ENCODE peak calls at places on chromosomes 11 and 22, in six cellular contexts. C is stomach, T is H1, Q is HCT116, V is prostate gland, D is sigmoid colon. K is an unnamed sample.
A peak's percentile ranks its signal among the peaks of the same experiment; 100 is the strongest.

GRCh38 chr22:45562537-45563361 is 60.1 kb downstream of the FBLN1 start:
- DNase-seq in T (no peak), Q (no peak), D (no peak), C (no peak), V (no peak), K (no peak)

GRCh38 chr11:80473562-80473961 is 1032.7 kb upstream of the TENM4 start:
- DNase-seq in C (no peak), T (no peak), D (no peak), V (no peak), Q (no peak), K (no peak)

GRCh38 chr11:6621711-6622211 is 2.5 kb upstream of the TPP1 start:
- DNase-seq in Q (no peak), C (no peak), D (no peak), T (no peak), V (no peak), K (no peak)

GRCh38 chr11:119092880-119093665 is 8.4 kb downstream of the HMBS start:
- DNase-seq in D (peak; percentile 59), T (no peak), V (peak; percentile 67), Q (no peak), C (peak; percentile 57), K (no peak)

GRCh38 chr11:1922411-1923113 is 3.1 kb downstream of the TNNT3 start:
- DNase-seq in T (no peak), D (no peak), C (no peak), V (no peak), Q (no peak), K (no peak)

GRCh38 chr11:97325693-97326092 is 935.9 kb downstream of the JRKL start:
- DNase-seq in C (no peak), Q (no peak), D (no peak), V (no peak), T (no peak), K (no peak)

GRCh38 chr11:68314886-68315580 is 2.6 kb downstream of the LRP5 start:
- DNase-seq in Q (peak; percentile 26), V (no peak), T (no peak), D (no peak), C (no peak), K (no peak)

GRCh38 chr11:117973446-117973922 is 12.7 kb upstream of the IL10RA start:
- DNase-seq in V (no peak), C (no peak), Q (no peak), T (no peak), D (no peak), K (peak; percentile 31)

GRCh38 chr11:12598330-12599256 is 75.6 kb upstream of the TEAD1 start:
- DNase-seq in D (no peak), Q (no peak), V (no peak), C (no peak), T (no peak), K (no peak)

GRCh38 chr11:130798280-130798679 is 118.0 kb downstream of the SNX19 start:
- DNase-seq in T (no peak), C (no peak), Q (no peak), V (no peak), D (no peak), K (peak; percentile 78)

GRCh38 chr22:23042179-23042578 is 28.1 kb upstream of the GNAZ start:
- DNase-seq in V (no peak), Q (no peak), D (no peak), C (no peak), T (no peak), K (no peak)

GRCh38 chr22:30188911-30189310 is 57.6 kb downstream of the LIF start:
- DNase-seq in Q (no peak), V (no peak), D (no peak), T (no peak), C (no peak), K (no peak)

GRCh38 chr11:77039491-77040400 is 5.5 kb downstream of the B3GNT6 start:
- DNase-seq in V (no peak), T (no peak), C (no peak), Q (no peak), D (peak; percentile 54), K (no peak)

GRCh38 chr11:123483058-123483457 is 53.0 kb downstream of the GRAMD1B start:
- DNase-seq in D (no peak), C (no peak), Q (peak; percentile 41), T (no peak), V (no peak), K (no peak)

GRCh38 chr11:65182258-65183170 is 786 bp downstream of the CAPN1 start:
- DNase-seq in C (peak; percentile 61), Q (peak; percentile 15), T (no peak), V (peak; percentile 46), D (peak; percentile 77), K (no peak)

GRCh38 chr11:62141111-62142042 is 17.6 kb downstream of the INCENP start:
- DNase-seq in Q (no peak), C (peak; percentile 17), D (no peak), V (no peak), T (no peak), K (no peak)

GRCh38 chr22:36329217-36330078 is 58.3 kb downstream of the MYH9 start:
- DNase-seq in Q (peak; percentile 52), D (no peak), V (peak; percentile 94), C (peak; percentile 51), T (peak; percentile 94), K (no peak)

GRCh38 chr22:47624277-47625012 is 862.0 kb downstream of the TBC1D22A start:
- DNase-seq in T (no peak), D (peak; percentile 46), V (no peak), Q (no peak), C (no peak), K (peak; percentile 91)

DNA sequence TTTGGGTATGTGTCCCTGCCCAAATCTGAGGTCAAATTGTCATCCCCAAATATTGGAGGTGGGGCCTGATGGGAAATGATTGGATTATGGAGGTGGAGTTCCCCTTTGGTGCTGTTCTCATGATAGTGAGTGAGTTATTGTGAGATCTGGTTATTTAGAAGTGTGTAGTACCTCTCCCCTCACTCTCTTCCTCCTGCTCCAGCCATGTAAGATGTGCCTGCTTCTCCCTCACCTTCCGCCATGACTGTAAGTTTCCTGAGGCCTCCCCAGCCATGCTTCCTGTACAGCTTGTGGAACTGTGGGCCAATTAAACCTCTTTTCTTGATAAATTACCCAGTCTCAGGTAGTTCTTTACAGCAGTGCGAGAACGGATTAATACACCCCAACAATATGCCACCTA is 9.0 kb downstream of the GAB2 start:
- DNase-seq in Q (no peak), D (no peak), T (no peak), V (no peak), C (no peak), K (no peak)
- H3K9me3 ChIP-seq in Q (no peaks in the 10 kb centered on the region), D (no peaks in the 10 kb centered on the region), T (peaks cover 3% of the 10 kb centered on the region), V (no peaks in the 10 kb centered on the region), C (peaks cover 19% of the 10 kb centered on the region), K (peaks cover 13% of the 10 kb centered on the region)

DNA sequence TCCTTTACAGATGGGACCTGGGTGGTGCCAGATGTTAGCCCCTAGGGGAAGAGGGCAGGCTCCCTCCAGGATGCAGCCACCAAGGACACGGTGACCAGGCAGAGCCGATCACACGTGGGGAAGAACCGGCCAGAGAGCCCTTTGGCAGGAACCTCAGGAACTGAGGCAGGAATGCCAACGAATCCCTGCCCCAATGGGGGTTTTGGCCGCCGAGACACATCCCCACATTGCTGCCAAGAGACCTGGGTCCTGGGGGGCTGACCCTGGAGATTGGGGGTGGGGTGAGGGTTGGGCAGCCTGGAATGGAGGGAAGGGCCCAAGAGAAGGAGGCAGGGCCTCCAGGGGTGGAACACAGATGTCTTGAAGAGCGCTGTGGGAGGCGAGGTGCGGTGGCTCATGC is 28.7 kb upstream of the LMO1 start:
- DNase-seq in T (no peak), Q (no peak), D (peak; percentile 11), C (no peak), V (no peak), K (no peak)
- TF ChIP-seq POLR2AphosphoS5 in T (no peak), Q (no peak), D (no peak), C (no peak), V (no peak), K (no peak)

GRCh38 chr11:35262735-35263134 is 123.8 kb downstream of the CD44 start:
- DNase-seq in Q (no peak), V (no peak), T (no peak), D (no peak), C (no peak), K (no peak)
- H3K9me3 ChIP-seq in Q (no peaks in the 10 kb centered on the region), V (no peaks in the 10 kb centered on the region), T (no peaks in the 10 kb centered on the region), D (no peaks in the 10 kb centered on the region), C (no peaks in the 10 kb centered on the region), K (no peaks in the 10 kb centered on the region)

DNA sequence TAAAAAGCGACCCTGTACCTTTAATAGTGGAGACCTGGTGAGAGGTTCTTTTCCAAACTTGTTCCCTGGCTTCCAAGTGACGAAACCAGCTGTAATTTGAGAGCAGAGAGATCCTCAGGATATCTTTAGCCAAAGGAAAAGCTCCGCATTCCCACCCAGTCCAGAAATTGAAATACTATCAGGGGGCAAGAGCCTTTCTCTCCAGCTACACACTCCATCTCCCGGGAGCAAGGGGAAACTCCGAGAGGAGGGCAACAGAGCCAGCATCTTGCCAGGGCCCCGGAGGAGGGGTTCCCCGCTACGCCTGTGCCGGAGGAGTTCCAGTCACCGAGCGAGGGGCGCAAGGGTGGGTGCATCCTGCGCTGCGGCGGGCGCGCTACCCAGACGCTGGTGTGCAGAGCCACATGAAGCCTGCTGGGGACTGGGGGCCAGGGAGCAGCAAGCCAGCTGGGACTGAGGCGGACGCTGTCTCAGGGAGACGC is at the start of gene FIBIN:
- DNase-seq in D (peak; percentile 73), Q (no peak), V (no peak), C (no peak), T (no peak), K (no peak)
- TF ChIP-seq POLR2AphosphoS5 in D (peak; percentile 59), Q (no peak), V (peak; percentile 38), C (peak; percentile 25), T (no peak), K (peak; percentile 54)

DNA sequence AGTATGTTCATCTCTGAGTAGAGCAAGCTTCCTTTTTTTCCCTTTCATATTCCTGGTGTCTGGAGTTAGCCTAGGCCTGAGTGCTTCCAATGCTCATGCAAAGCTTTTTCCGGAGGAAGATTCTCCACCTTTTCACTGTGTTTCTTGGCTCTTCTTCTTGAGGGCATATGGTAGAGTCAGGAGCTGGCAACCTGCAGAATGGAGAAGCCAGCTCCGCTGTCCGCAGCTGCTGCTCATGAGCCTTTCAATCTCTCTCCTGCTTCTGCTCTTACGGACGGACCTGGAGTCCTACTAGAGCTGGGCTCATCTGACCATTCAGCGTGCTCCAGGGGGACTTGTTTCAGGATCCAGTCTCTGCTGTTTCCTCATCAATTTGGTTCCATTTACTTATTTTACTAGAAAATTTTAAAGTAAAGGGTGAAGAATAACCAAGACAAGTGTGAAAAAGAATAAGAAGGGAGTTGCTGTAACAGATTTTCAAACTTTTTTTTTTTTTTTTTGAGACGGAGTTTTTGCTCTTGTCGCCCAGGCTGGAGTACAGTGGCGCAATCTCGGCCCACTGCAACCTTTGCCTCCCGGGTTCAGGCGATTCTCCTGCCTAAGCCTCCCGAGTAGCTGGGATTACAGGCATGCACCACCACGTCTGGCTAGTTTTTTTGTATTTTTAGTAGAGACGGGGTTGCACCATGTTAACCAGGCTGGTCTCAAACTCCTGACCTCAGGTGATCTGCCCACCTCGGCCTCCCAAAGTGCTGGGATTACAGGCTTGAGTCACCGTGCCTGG is 20.5 kb downstream of the PPP6R2 start:
- DNase-seq in Q (no peak), T (no peak), C (no peak), D (no peak), V (no peak), K (no peak)
- H3K9me3 ChIP-seq in Q (no peaks in the 10 kb centered on the region), T (no peaks in the 10 kb centered on the region), C (no peaks in the 10 kb centered on the region), D (no peaks in the 10 kb centered on the region), V (no peaks in the 10 kb centered on the region), K (no peaks in the 10 kb centered on the region)

GRCh38 chr11:441418-442274 is at the start of gene ANO9:
- DNase-seq in Q (no peak), V (peak; percentile 61), T (no peak), D (no peak), C (peak; percentile 81), K (no peak)
- TF ChIP-seq POLR2AphosphoS5 in Q (peak; percentile 83), V (no peak), T (no peak), D (no peak), C (no peak), K (no peak)

K was measured in esophagus muscularis mucosa.